ENCODE peak calls at places on chromosomes 3 and 15, in ten cellular contexts. T is heart left ventricle, J is HepG2, Y is uterus, C is right lobe of liver, G is transverse colon, O is body of pancreas, S is IMR-90, Q is ovary, D is adrenal gland. E is an unnamed sample.

GRCh38 chr15:29656636-29657475 is 165.4 kb downstream of the TJP1 start:
- DNase-seq in T (no peak), J (no peak), Y (no peak), C (peak; percentile 35), G (no peak), O (no peak), S (no peak), Q (no peak), D (no peak), E (no peak)

GRCh38 chr3:127061641-127062040 is 78.7 kb downstream of the PLXNA1 start:
- DNase-seq in T (no peak), J (no peak), Y (no peak), C (no peak), G (no peak), O (peak; percentile 2), S (no peak), Q (no peak), D (no peak), E (peak; percentile 30)

GRCh38 chr15:44584162-44584749 is 47.3 kb downstream of the EIF3J start:
- DNase-seq in T (peak; percentile 52), J (peak; percentile 36), Y (no peak), C (peak; percentile 37), G (peak; percentile 49), O (peak; percentile 46), S (no peak), Q (no peak), D (peak; percentile 30), E (no peak)

GRCh38 chr3:133038731-133039398 is 674 bp downstream of the TMEM108 start:
- DNase-seq in T (peak; percentile 39), J (no peak), Y (peak; percentile 15), C (peak; percentile 24), G (no peak), O (peak; percentile 19), S (no peak), Q (no peak), D (peak; percentile 43), E (peak; percentile 57)

GRCh38 chr3:51500632-51501131 is 867 bp upstream of the DCAF1 start:
- DNase-seq in T (peak; percentile 31), J (no peak), Y (peak; percentile 22), C (peak; percentile 27), G (peak; percentile 22), O (peak; percentile 14), S (no peak), Q (peak; percentile 54), D (peak; percentile 48), E (peak; percentile 74)

GRCh38 chr3:102530443-102531195 is 95.8 kb downstream of the ZPLD1 start:
- DNase-seq in T (no peak), J (no peak), Y (no peak), C (no peak), G (no peak), O (no peak), S (peak; percentile 8), Q (no peak), D (no peak), E (no peak)

GRCh38 chr3:66534304-66534703 is 33.5 kb upstream of the LRIG1 start:
- DNase-seq in T (no peak), J (no peak), Y (no peak), C (no peak), G (no peak), O (no peak), S (no peak), Q (no peak), D (no peak), E (no peak)

GRCh38 chr3:62562017-62562416 is 188.7 kb upstream of the FEZF2 start:
- DNase-seq in T (no peak), J (no peak), Y (no peak), C (no peak), G (no peak), O (no peak), S (peak; percentile 69), Q (no peak), D (no peak), E (no peak)

GRCh38 chr15:63506537-63507035 is 2.2 kb downstream of the USP3 start:
- DNase-seq in T (no peak), J (peak; percentile 58), Y (no peak), C (no peak), G (no peak), O (no peak), S (no peak), Q (no peak), D (no peak), E (no peak)

GRCh38 chr15:47673343-47673761 is 44.0 kb upstream of the SEMA6D start:
- DNase-seq in T (peak; percentile 44), J (no peak), Y (peak; percentile 17), C (no peak), G (no peak), O (no peak), S (no peak), Q (peak; percentile 30), D (no peak), E (no peak)

GRCh38 chr15:87604857-87605446 is 651.6 kb downstream of the NTRK3 start:
- DNase-seq in T (no peak), J (no peak), Y (no peak), C (no peak), G (no peak), O (no peak), S (no peak), Q (no peak), D (no peak), E (no peak)

GRCh38 chr3:187880438-187880837 is 135.2 kb upstream of the BCL6 start:
- DNase-seq in T (no peak), J (no peak), Y (no peak), C (no peak), G (no peak), O (no peak), S (peak; percentile 30), Q (no peak), D (no peak), E (no peak)

GRCh38 chr15:40346579-40347558 is 4.0 kb upstream of the PHGR1 start:
- DNase-seq in T (no peak), J (peak; percentile 35), Y (no peak), C (no peak), G (peak; percentile 10), O (no peak), S (no peak), Q (no peak), D (no peak), E (no peak)

GRCh38 chr3:196322-197153 is at the start of gene CHL1:
- DNase-seq in T (peak; percentile 27), J (no peak), Y (no peak), C (no peak), G (no peak), O (no peak), S (no peak), Q (peak; percentile 28), D (no peak), E (peak; percentile 64)

GRCh38 chr3:33732394-33732793 is 14.3 kb upstream of the CLASP2 start:
- DNase-seq in T (no peak), J (peak; percentile 5), Y (no peak), C (no peak), G (no peak), O (no peak), S (no peak), Q (no peak), D (no peak), E (no peak)

GRCh38 chr3:160475889-160476288 is 26.3 kb upstream of the TRIM59 start:
- DNase-seq in T (no peak), J (no peak), Y (no peak), C (no peak), G (no peak), O (no peak), S (peak; percentile 31), Q (no peak), D (no peak), E (no peak)

GRCh38 chr3:182787302-182788036 is 5.8 kb upstream of the ATP11B start:
- DNase-seq in T (no peak), J (no peak), Y (no peak), C (no peak), G (no peak), O (no peak), S (peak; percentile 64), Q (no peak), D (no peak), E (no peak)

GRCh38 chr3:151393146-151393831 is 8.7 kb upstream of the P2RY12 start:
- DNase-seq in T (no peak), J (no peak), Y (no peak), C (no peak), G (no peak), O (no peak), S (no peak), Q (no peak), D (no peak), E (no peak)
- H3K27ac ChIP-seq in T (no peak overlapping the region), J (no peak overlapping the region), Y (no peak overlapping the region), C (no peak overlapping the region), G (no peak overlapping the region), O (no peak overlapping the region), S (no peak overlapping the region), Q (no peak overlapping the region), D (no peak overlapping the region), E (no peak overlapping the region)

GRCh38 chr3:138187296-138188012 is at the start of gene ARMC8:
- DNase-seq in T (peak; percentile 67), J (peak; percentile 77), Y (peak; percentile 25), C (peak; percentile 66), G (peak; percentile 73), O (peak; percentile 68), S (no peak), Q (peak; percentile 49), D (no peak), E (peak; percentile 80)
- TF ChIP-seq POLR2A in T (peak; percentile 74), J (peak; percentile 77), Y (peak; percentile 64), C (peak; percentile 75), G (peak; percentile 89), O (peak; percentile 87), S (peak; percentile 31), Q (peak; percentile 27), D (peak; percentile 96), E (peak; percentile 54)

GRCh38 chr3:123389338-123389910 is 59.5 kb downstream of the ADCY5 start:
- DNase-seq in T (peak; percentile 13), J (no peak), Y (no peak), C (no peak), G (no peak), O (no peak), S (no peak), Q (peak; percentile 14), D (no peak), E (no peak)
- H3K27ac ChIP-seq in T (peak overlapping the region; percentile 83), J (no peak overlapping the region), Y (peak overlapping the region; percentile 74), C (peak overlapping the region; percentile 37), G (peak overlapping the region; percentile 88), O (no peak overlapping the region), S (no peak overlapping the region), Q (no peak overlapping the region), D (no peak overlapping the region), E (peak overlapping the region; percentile 91)

GRCh38 chr3:184811663-184811998 is 335 bp upstream of the VPS8 start:
- DNase-seq in T (no peak), J (no peak), Y (no peak), C (no peak), G (no peak), O (no peak), S (no peak), Q (no peak), D (no peak), E (no peak)

GRCh38 chr3:184812845-184813157 is 835 bp downstream of the VPS8 start:
- DNase-seq in T (no peak), J (no peak), Y (no peak), C (no peak), G (no peak), O (no peak), S (no peak), Q (peak; percentile 32), D (no peak), E (no peak)

GRCh38 chr3:184811034-184811433 is 932 bp upstream of the VPS8 start:
- DNase-seq in T (no peak), J (no peak), Y (no peak), C (no peak), G (no peak), O (no peak), S (no peak), Q (no peak), D (no peak), E (no peak)

GRCh38 chr3:184813357-184813756 is 1.4 kb downstream of the VPS8 start:
- DNase-seq in T (no peak), J (no peak), Y (no peak), C (no peak), G (no peak), O (no peak), S (no peak), Q (no peak), D (no peak), E (no peak)

GRCh38 chr3:184811999-184812844 is at the start of gene VPS8:
- DNase-seq in T (peak; percentile 97), J (peak; percentile 89), Y (peak; percentile 96), C (peak; percentile 97), G (peak; percentile 97), O (peak; percentile 97), S (peak; percentile 93), Q (peak; percentile 96), D (peak; percentile 96), E (peak; percentile 98)
- TF ChIP-seq POLR2A in T (peak; percentile 89), J (peak; percentile 76), Y (peak; percentile 55), C (peak; percentile 73), G (peak; percentile 86), O (peak; percentile 80), S (peak; percentile 72), Q (peak; percentile 44), D (peak; percentile 79), E (peak; percentile 58)